ENCODE peak calls at places on chromosomes 11 and 22, in nine cellular contexts. W, Y, Q, E, L, X, O, P and Z are unnamed samples.

GRCh38 chr11:77080643-77081210 is 14.0 kb downstream of the CAPN5 start:
- DNase-seq in W (peak), Y (no peak), Q (no peak), E (no peak), L (no peak), X (no peak), O (no peak), P (peak), Z (no peak)

GRCh38 chr11:126385991-126386728 is 30.7 kb downstream of the ST3GAL4 start:
- DNase-seq in W (no peak), Y (no peak), Q (no peak), E (no peak), L (no peak), X (no peak), O (no peak), P (no peak), Z (no peak)

GRCh38 chr11:16606784-16607674 is 131.4 kb upstream of the C11orf58 start:
- DNase-seq in W (peak), Y (peak), Q (no peak), E (peak), L (no peak), X (peak), O (no peak), P (no peak), Z (no peak)

GRCh38 chr11:47233989-47234668 is 14.5 kb downstream of the ACP2 start:
- DNase-seq in W (peak), Y (no peak), Q (peak), E (peak), L (no peak), X (peak), O (no peak), P (peak), Z (peak)

GRCh38 chr22:36166086-36166485 is 5.5 kb upstream of the APOL3 start:
- DNase-seq in W (no peak), Y (no peak), Q (no peak), E (no peak), L (no peak), X (no peak), O (no peak), P (no peak), Z (no peak)

GRCh38 chr22:42202669-42203068 is 67.8 kb downstream of the TCF20 start:
- DNase-seq in W (no peak), Y (no peak), Q (no peak), E (no peak), L (peak), X (no peak), O (peak), P (peak), Z (no peak)

GRCh38 chr11:72787262-72788104 is 6.4 kb downstream of the STARD10 start:
- DNase-seq in W (no peak), Y (peak), Q (peak), E (no peak), L (peak), X (no peak), O (no peak), P (no peak), Z (no peak)

GRCh38 chr22:20117656-20118571 is 888 bp upstream of the TRMT2A start:
- DNase-seq in W (no peak), Y (peak), Q (no peak), E (no peak), L (no peak), X (peak), O (peak), P (no peak), Z (no peak)

GRCh38 chr11:60912851-60913550 is 957 bp upstream of the TMEM109 start:
- DNase-seq in W (no peak), Y (no peak), Q (no peak), E (no peak), L (no peak), X (no peak), O (no peak), P (no peak), Z (no peak)

GRCh38 chr22:20155330-20156041 is 4.6 kb upstream of the CCDC188 start:
- DNase-seq in W (peak), Y (no peak), Q (no peak), E (peak), L (no peak), X (peak), O (peak), P (peak), Z (peak)